ENCODE peak calls at places on chromosomes 16 and 17, in seven cellular contexts. J is H1, K is WTC11, C is GM12878, V is HEK293T, A is HepG2, T is K562. Z is an unnamed sample.

GRCh38 chr17:29504711-29505110 is 62.1 kb downstream of the ABHD15 start:
- DNase-seq in J (no peak), K (no peak), C (no peak), V (no peak), A (no peak), T (no peak), Z (no peak)

GRCh38 chr17:1573932-1574696 is 11.5 kb upstream of the PITPNA start:
- DNase-seq in J (peak), K (peak), C (no peak), V (peak), A (peak), T (peak), Z (peak)

GRCh38 chr16:65700599-65700998 is 578.7 kb upstream of the CDH11 start:
- DNase-seq in J (no peak), K (no peak), C (no peak), V (no peak), A (no peak), T (no peak), Z (no peak)

GRCh38 chr16:82675300-82675699 is 48.5 kb downstream of the CDH13 start:
- DNase-seq in J (no peak), K (no peak), C (no peak), V (no peak), A (no peak), T (no peak), Z (no peak)

GRCh38 chr17:69608808-69609494 is 194.5 kb downstream of the MAP2K6 start:
- DNase-seq in J (no peak), K (no peak), C (no peak), V (no peak), A (no peak), T (no peak), Z (no peak)

GRCh38 chr17:29931253-29931932 is 1.4 kb upstream of the SSH2 start:
- DNase-seq in J (peak), K (peak), C (peak), V (peak), A (peak), T (peak), Z (peak)

GRCh38 chr17:55825213-55825612 is 74.4 kb downstream of the PCTP start:
- DNase-seq in J (no peak), K (no peak), C (no peak), V (no peak), A (peak), T (peak), Z (no peak)

GRCh38 chr16:89961920-89962319 is 13.4 kb downstream of the DEF8 start:
- DNase-seq in J (no peak), K (no peak), C (no peak), V (no peak), A (no peak), T (no peak), Z (no peak)

GRCh38 chr17:34519286-34519685 is 60.1 kb upstream of the TMEM132E start:
- DNase-seq in J (peak), K (peak), C (no peak), V (peak), A (peak), T (peak), Z (no peak)

GRCh38 chr17:36529121-36529520 is 5.5 kb downstream of the MYO19 start:
- DNase-seq in J (no peak), K (no peak), C (no peak), V (no peak), A (no peak), T (peak), Z (no peak)

GRCh38 chr17:57652811-57653210 is 92.3 kb downstream of the CCDC182 start:
- DNase-seq in J (no peak), K (no peak), C (no peak), V (no peak), A (no peak), T (no peak), Z (no peak)

GRCh38 chr17:34306466-34306865 is 12.8 kb upstream of the CCL8 start:
- DNase-seq in J (peak), K (peak), C (no peak), V (no peak), A (no peak), T (peak), Z (no peak)

GRCh38 chr17:57458718-57459285 is 202.5 kb downstream of the MSI2 start:
- DNase-seq in J (no peak), K (no peak), C (no peak), V (no peak), A (no peak), T (no peak), Z (no peak)

GRCh38 chr17:44074231-44074910 is 3.8 kb downstream of the G6PC3 start:
- DNase-seq in J (no peak), K (no peak), C (no peak), V (no peak), A (no peak), T (no peak), Z (no peak)

GRCh38 chr16:86584071-86584685 is 5.8 kb downstream of the FOXL1 start:
- DNase-seq in J (no peak), K (no peak), C (no peak), V (no peak), A (no peak), T (no peak), Z (no peak)

GRCh38 chr16:86587487-86587886 is 9.1 kb downstream of the FOXL1 start:
- DNase-seq in J (no peak), K (no peak), C (no peak), V (no peak), A (no peak), T (no peak), Z (no peak)

GRCh38 chr16:86581458-86581857 is 3.1 kb downstream of the FOXL1 start:
- DNase-seq in J (no peak), K (no peak), C (no peak), V (no peak), A (no peak), T (no peak), Z (no peak)

GRCh38 chr16:86584726-86585721 is 6.7 kb downstream of the FOXL1 start:
- DNase-seq in J (no peak), K (no peak), C (no peak), V (no peak), A (no peak), T (no peak), Z (no peak)

DNA sequence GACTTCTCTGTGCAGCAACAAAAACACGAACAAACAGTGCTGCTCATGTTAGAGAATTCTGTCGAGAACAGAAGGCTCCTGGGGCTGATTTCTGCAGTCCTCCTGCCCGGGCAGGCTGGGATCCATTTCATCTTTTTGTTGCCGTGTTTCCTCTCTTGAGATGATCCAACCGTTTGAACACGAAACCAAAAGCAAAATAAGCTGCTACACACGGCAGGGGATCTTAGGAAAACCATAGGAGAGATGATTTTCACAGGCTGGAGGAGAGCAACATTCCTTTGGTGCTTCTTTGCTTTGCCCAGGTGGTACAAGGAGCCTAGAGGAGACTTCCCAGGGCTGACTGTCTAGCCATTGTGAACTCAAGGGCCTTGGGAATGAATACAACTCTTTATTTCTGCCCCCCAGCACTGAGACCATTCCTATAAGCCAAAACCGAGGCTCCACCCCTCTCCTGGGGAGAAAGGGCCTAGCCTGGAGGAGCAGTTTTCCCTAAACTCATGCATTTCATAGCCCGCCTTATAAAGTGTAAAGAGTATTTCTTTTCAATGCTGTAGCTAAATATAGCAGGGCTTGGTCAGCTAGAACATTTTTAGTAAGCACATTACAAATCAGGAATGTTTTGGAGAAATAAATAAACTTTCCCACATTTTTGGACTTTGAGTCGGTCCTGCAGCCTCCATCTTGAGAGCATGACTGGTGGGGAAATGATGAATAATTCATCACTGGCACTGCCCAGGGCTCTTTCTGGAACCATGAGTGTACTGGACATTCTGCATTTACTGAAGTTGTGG is 7.7 kb downstream of the FOXL1 start:
- DNase-seq in J (no peak), K (no peak), C (no peak), V (no peak), A (no peak), T (no peak), Z (no peak)
- TF ChIP-seq SP1 in J (no peak), K (no peak), C (no peak), V (no peak), A (no peak), T (no peak), Z (no peak)

DNA sequence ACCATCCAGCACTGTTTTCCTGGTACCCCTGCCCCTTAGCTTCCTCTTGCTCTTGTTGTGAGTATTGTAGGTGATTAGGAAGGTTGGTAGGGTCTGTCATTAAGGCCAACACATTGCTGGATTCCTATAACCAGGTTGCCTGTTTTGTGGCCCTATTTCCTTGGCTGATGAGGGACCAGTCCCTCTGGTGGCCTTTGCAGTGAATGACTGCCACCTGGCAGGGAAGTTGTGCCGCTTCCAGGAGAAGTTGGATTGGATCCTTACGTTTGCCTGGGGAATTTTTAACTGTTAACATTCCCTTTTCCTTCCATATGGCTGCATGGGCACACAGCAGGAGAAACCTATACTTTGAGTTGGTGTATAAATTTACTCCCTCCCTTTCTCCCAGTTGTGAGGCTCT is 32.4 kb downstream of the LCMT1 start:
- DNase-seq in J (no peak), K (peak), C (no peak), V (peak), A (no peak), T (peak), Z (no peak)
- TF ChIP-seq SP1 in J (no peak), K (no peak), C (no peak), V (no peak), A (no peak), T (no peak), Z (no peak)

GRCh38 chr17:78899361-78900260 is 3.4 kb downstream of the CEP295NL start:
- DNase-seq in J (peak), K (peak), C (no peak), V (no peak), A (no peak), T (no peak), Z (no peak)
- TF ChIP-seq SP1 in J (no peak), K (no peak), C (no peak), V (no peak), A (no peak), T (no peak), Z (no peak)

GRCh38 chr17:10521949-10522348 is 3.6 kb upstream of the MYH1 start:
- DNase-seq in J (no peak), K (no peak), C (no peak), V (no peak), A (no peak), T (no peak), Z (no peak)
- TF ChIP-seq SP1 in J (no peak), K (no peak), C (no peak), V (no peak), A (no peak), T (no peak), Z (no peak)

GRCh38 chr17:61462734-61463067 is 10.5 kb downstream of the TBX4 start:
- DNase-seq in J (no peak), K (no peak), C (no peak), V (no peak), A (no peak), T (no peak), Z (no peak)
- TF ChIP-seq SP1 in J (no peak), K (no peak), C (no peak), V (no peak), A (no peak), T (no peak), Z (no peak)

GRCh38 chr16:25553711-25554436 is 137.9 kb upstream of the HS3ST4 start:
- DNase-seq in J (no peak), K (no peak), C (no peak), V (no peak), A (no peak), T (peak), Z (no peak)
- TF ChIP-seq SP1 in J (no peak), K (no peak), C (no peak), V (no peak), A (no peak), T (no peak), Z (no peak)

DNA sequence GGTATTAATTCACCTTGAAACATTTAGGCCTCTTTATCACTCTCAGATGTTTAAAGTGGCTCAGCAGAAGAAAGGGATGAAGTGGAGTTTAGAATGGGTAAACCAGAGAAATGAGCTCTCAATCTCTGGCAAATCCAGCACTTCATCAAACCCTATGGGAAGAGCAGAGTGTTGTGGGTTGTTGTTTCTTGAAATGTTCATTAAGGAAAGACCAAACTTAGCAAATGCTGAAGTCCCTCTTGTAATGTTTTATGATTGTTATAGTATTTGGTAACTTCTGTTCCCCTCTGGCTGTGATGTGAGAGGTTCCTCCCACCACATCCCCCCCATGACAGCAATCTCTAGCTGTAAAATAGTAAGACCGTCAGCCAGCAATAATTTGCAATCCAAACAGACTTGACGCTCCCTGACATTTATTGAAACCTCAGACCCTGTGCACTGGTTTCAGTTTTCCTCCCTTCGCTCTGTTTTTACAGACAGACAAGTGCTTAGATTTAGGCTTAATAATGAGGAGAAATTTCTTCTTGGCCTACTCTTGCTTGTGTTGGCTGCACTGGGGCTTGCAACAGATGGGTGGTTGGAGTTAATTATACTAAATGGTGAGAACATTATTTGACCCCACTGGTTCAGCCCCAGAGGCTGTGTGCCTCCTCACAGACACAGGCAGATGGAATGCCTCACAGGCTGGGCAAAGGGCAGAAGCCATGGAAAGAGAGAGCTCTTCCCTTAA is 609.4 kb upstream of the SOX9 start:
- DNase-seq in J (no peak), K (no peak), C (no peak), V (peak), A (no peak), T (no peak), Z (no peak)
- TF ChIP-seq SP1 in J (no peak), K (no peak), C (no peak), V (no peak), A (no peak), T (no peak), Z (no peak)

Z was measured in HCT116.